ENCODE peak calls at places on chromosomes 6 and 20, in eight cellular contexts. H, L, D, N, Y, F, U and P are unnamed samples.

GRCh38 chr20:57294558-57294957 is 28.1 kb upstream of the BMP7 start:
- DNase-seq in H (no peak), L (no peak), D (no peak), N (no peak), Y (no peak), F (no peak), U (no peak), P (peak)

GRCh38 chr6:53765270-53765669 is 29.5 kb upstream of the LRRC1 start:
- DNase-seq in H (no peak), L (no peak), D (no peak), N (no peak), Y (no peak), F (no peak), U (no peak), P (peak)

GRCh38 chr6:43835872-43836419 is 65.9 kb downstream of the VEGFA start:
- DNase-seq in H (no peak), L (no peak), D (no peak), N (no peak), Y (no peak), F (no peak), U (no peak), P (no peak)

GRCh38 chr6:47000842-47001241 is 41.3 kb downstream of the ADGRF1 start:
- DNase-seq in H (no peak), L (no peak), D (no peak), N (no peak), Y (no peak), F (no peak), U (no peak), P (no peak)

GRCh38 chr6:13183446-13184088 is 144.8 kb downstream of the TBC1D7 start:
- DNase-seq in H (no peak), L (no peak), D (no peak), N (no peak), Y (no peak), F (no peak), U (no peak), P (no peak)

GRCh38 chr20:63682384-63683139 is 13.9 kb upstream of the TNFRSF6B start:
- DNase-seq in H (no peak), L (no peak), D (peak), N (no peak), Y (peak), F (peak), U (no peak), P (peak)

GRCh38 chr6:112470950-112471349 is 123.8 kb downstream of the RFPL4B start:
- DNase-seq in H (no peak), L (no peak), D (no peak), N (no peak), Y (no peak), F (no peak), U (no peak), P (no peak)

GRCh38 chr6:110561708-110562107 is 85.3 kb upstream of the SLC22A16 start:
- DNase-seq in H (no peak), L (no peak), D (no peak), N (no peak), Y (no peak), F (no peak), U (no peak), P (no peak)

GRCh38 chr6:1715336-1715735 is 105.6 kb downstream of the FOXC1 start:
- DNase-seq in H (no peak), L (no peak), D (no peak), N (no peak), Y (no peak), F (no peak), U (no peak), P (no peak)

GRCh38 chr6:166752097-166752496 is 125.0 kb upstream of the RPS6KA2 start:
- DNase-seq in H (no peak), L (no peak), D (no peak), N (no peak), Y (no peak), F (no peak), U (no peak), P (no peak)

GRCh38 chr6:51289041-51289440 is 470.4 kb downstream of the TFAP2B start:
- DNase-seq in H (no peak), L (no peak), D (no peak), N (no peak), Y (no peak), F (no peak), U (no peak), P (no peak)

GRCh38 chr20:62377615-62378085 is 9.3 kb upstream of the RPS21 start:
- DNase-seq in H (no peak), L (no peak), D (no peak), N (no peak), Y (no peak), F (no peak), U (no peak), P (no peak)

GRCh38 chr20:25006431-25007167 is 14.0 kb upstream of the APMAP start:
- DNase-seq in H (no peak), L (no peak), D (no peak), N (no peak), Y (no peak), F (no peak), U (no peak), P (no peak)

GRCh38 chr6:164741938-164742451 is 567.4 kb downstream of the C6orf118 start:
- DNase-seq in H (no peak), L (no peak), D (no peak), N (no peak), Y (no peak), F (no peak), U (no peak), P (no peak)

GRCh38 chr6:110778331-110778730 is 36.9 kb downstream of the CDK19 start:
- DNase-seq in H (no peak), L (no peak), D (no peak), N (no peak), Y (no peak), F (no peak), U (no peak), P (no peak)

GRCh38 chr6:154916857-154917256 is 78.3 kb upstream of the TIAM2 start:
- DNase-seq in H (no peak), L (no peak), D (no peak), N (no peak), Y (no peak), F (no peak), U (no peak), P (no peak)

GRCh38 chr6:140441256-140441655 is 1066.8 kb upstream of the CITED2 start:
- DNase-seq in H (peak), L (peak), D (peak), N (no peak), Y (peak), F (no peak), U (no peak), P (peak)

GRCh38 chr6:164928366-164929154 is 380.8 kb downstream of the C6orf118 start:
- DNase-seq in H (no peak), L (no peak), D (no peak), N (no peak), Y (no peak), F (no peak), U (no peak), P (no peak)

GRCh38 chr6:73109659-73110058 is 115.6 kb downstream of the KHDC1L start:
- DNase-seq in H (no peak), L (no peak), D (no peak), N (no peak), Y (no peak), F (no peak), U (no peak), P (no peak)

GRCh38 chr6:105374010-105374420 is 28.9 kb downstream of the PREP start:
- DNase-seq in H (peak), L (no peak), D (peak), N (no peak), Y (no peak), F (peak), U (no peak), P (no peak)

GRCh38 chr6:169906004-169906740 is 154.8 kb downstream of the ERMARD start:
- DNase-seq in H (no peak), L (no peak), D (no peak), N (no peak), Y (no peak), F (no peak), U (no peak), P (no peak)

GRCh38 chr6:164344801-164345291 is 930.3 kb downstream of the QKI start:
- DNase-seq in H (no peak), L (no peak), D (no peak), N (no peak), Y (no peak), F (no peak), U (no peak), P (no peak)

GRCh38 chr6:22513667-22514066 is 55.7 kb upstream of the HDGFL1 start:
- DNase-seq in H (no peak), L (no peak), D (no peak), N (no peak), Y (no peak), F (no peak), U (no peak), P (no peak)

GRCh38 chr6:40160826-40161225 is 226.6 kb upstream of the MOCS1 start:
- DNase-seq in H (no peak), L (no peak), D (no peak), N (peak), Y (no peak), F (no peak), U (no peak), P (peak)

GRCh38 chr6:17115251-17116089 is 13.6 kb downstream of the STMND1 start:
- DNase-seq in H (no peak), L (no peak), D (peak), N (no peak), Y (no peak), F (peak), U (no peak), P (peak)

GRCh38 chr6:22756365-22756764 is 187.0 kb downstream of the HDGFL1 start:
- DNase-seq in H (no peak), L (no peak), D (no peak), N (no peak), Y (no peak), F (no peak), U (no peak), P (peak)

GRCh38 chr20:5150226-5151076 is 23.6 kb downstream of the CDS2 start:
- DNase-seq in H (peak), L (no peak), D (no peak), N (no peak), Y (no peak), F (no peak), U (no peak), P (no peak)

GRCh38 chr6:2034256-2034655 is 211.1 kb downstream of the GMDS start:
- DNase-seq in H (no peak), L (no peak), D (no peak), N (no peak), Y (no peak), F (no peak), U (no peak), P (no peak)